ENCODE peak calls at places on chromosomes 1 and 21, in six cellular contexts. X is tibial artery; Z is prostate gland; E is CD8-positive, alpha-beta memory T cell; T is adrenal gland; U is IMR-90. V is an unnamed sample. For H3K36me3 and H3K9me3, the result is how much of the 10 kb centered on the place peaks cover.

GRCh38 chr1:228737613-228738012 is 2.3 kb downstream of the RHOU start:
- DNase-seq in X (no peak), Z (no peak), E (no peak), T (peak), U (no peak), V (peak)

GRCh38 chr1:11759791-11760190 is 2.2 kb upstream of the C1orf167 start:
- DNase-seq in X (no peak), Z (no peak), E (no peak), T (no peak), U (no peak), V (no peak)

GRCh38 chr1:232557661-232558260 is 72.2 kb downstream of the SIPA1L2 start:
- DNase-seq in X (no peak), Z (no peak), E (no peak), T (no peak), U (no peak), V (no peak)

GRCh38 chr1:201774224-201774982 is 54.6 kb upstream of the IPO9 start:
- DNase-seq in X (no peak), Z (no peak), E (no peak), T (no peak), U (peak), V (no peak)

GRCh38 chr1:212853658-212854057 is 4.4 kb upstream of the FLVCR1 start:
- DNase-seq in X (no peak), Z (no peak), E (no peak), T (no peak), U (no peak), V (no peak)

GRCh38 chr1:154609398-154610380 is 1.7 kb upstream of the ADAR start:
- DNase-seq in X (no peak), Z (no peak), E (peak), T (no peak), U (peak), V (peak)

GRCh38 chr1:230476622-230477003 is 50.5 kb upstream of the PGBD5 start:
- DNase-seq in X (no peak), Z (no peak), E (no peak), T (no peak), U (no peak), V (no peak)

GRCh38 chr21:46096596-46096981 is 1.3 kb upstream of the COL6A2 start:
- DNase-seq in X (no peak), Z (no peak), E (no peak), T (no peak), U (no peak), V (no peak)

GRCh38 chr1:53280486-53280885 is 42.2 kb upstream of the MAGOH start:
- DNase-seq in X (no peak), Z (no peak), E (no peak), T (no peak), U (no peak), V (no peak)
- H3K36me3 ChIP-seq in X (under half), Z (under half), E (under half), T (under half), U (under half), V (under half)

DNA sequence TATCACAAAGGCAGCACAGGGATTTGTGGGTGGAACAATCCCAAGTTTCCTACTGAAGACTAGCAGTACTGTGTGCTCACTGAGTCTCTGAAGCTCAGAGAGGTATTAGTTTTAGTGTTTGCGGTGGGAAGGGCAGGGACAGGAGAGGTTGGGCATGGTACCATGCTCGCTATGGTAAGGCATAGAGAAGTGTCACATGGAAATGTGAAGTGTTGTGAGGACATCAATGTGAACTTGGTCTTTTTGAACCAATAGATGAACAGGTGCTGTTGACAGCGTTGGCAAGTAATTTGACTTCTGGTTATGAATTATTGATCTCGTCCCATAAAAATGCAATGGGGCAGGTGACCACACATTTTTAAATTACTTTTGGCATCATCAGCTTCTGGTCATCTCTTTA is 55.8 kb upstream of the ADAMTS1 start:
- DNase-seq in X (no peak), Z (no peak), E (no peak), T (no peak), U (no peak), V (no peak)
- H3K9me3 ChIP-seq in X (under half), Z (under half), E (under half), T (under half), U (under half), V (under half)

GRCh38 chr1:89112871-89113613 is 12.9 kb downstream of the GBP2 start:
- DNase-seq in X (no peak), Z (no peak), E (no peak), T (no peak), U (no peak), V (no peak)

DNA sequence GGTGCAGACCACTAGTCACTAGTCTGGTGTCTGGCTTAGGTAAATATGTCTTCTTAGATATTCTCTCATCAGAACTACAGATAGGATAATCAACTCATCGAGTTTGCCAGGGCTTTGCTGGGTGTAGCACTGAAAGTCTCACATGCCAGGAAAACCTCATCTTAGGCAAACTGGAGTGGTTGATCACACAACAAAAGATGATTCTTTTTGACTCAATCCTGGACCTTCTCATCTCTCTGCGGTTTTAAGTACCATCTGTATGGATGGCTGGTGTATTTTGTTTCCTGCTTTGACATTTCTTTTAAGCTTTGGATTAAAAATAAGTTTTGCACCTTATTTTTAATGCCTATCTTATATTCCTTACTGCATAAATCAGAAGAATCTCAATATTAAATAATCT is 11.3 kb downstream of the GBP2 start:
- DNase-seq in X (no peak), Z (no peak), E (no peak), T (no peak), U (no peak), V (no peak)
- H3K36me3 ChIP-seq in X (half or more), Z (under half), E (half or more), T (half or more), U (under half), V (half or more)

DNA sequence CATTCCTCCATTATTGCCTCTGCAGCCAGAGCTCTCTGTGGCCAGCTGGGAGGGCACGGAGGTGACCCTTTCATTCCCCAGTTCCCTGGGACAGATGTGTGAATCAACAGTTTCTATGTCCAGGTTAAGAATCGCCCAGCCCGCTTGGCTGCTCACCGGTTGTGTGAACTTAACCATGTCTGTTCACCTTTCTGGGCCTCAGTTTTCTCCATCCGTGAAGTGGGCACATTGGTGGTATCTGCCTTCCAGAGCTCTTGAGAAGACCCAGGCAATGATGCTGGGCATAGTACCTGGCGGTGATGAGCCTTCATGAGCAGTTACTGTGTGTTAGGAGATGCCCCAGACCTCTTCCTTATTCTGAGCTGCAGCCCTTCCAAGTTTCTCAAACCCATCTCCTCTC is 238.3 kb downstream of the MATN1 start:
- DNase-seq in X (no peak), Z (no peak), E (no peak), T (no peak), U (no peak), V (peak)
- H3K9me3 ChIP-seq in X (under half), Z (under half), E (under half), T (under half), U (under half), V (under half)

GRCh38 chr1:64685247-64685646 is 59.6 kb upstream of the RAVER2 start:
- DNase-seq in X (no peak), Z (no peak), E (no peak), T (no peak), U (no peak), V (no peak)
- H3K36me3 ChIP-seq in X (under half), Z (under half), E (under half), T (under half), U (under half), V (under half)

GRCh38 chr1:150546294-150546937 is 2.8 kb upstream of the ADAMTSL4 start:
- DNase-seq in X (no peak), Z (no peak), E (no peak), T (no peak), U (no peak), V (no peak)
- H3K9me3 ChIP-seq in X (under half), Z (under half), E (under half), T (under half), U (under half), V (under half)

GRCh38 chr1:6646499-6647148 is 22.0 kb downstream of the THAP3 start:
- DNase-seq in X (no peak), Z (peak), E (peak), T (peak), U (peak), V (no peak)
- H3K36me3 ChIP-seq in X (under half), Z (under half), E (under half), T (under half), U (under half), V (under half)

DNA sequence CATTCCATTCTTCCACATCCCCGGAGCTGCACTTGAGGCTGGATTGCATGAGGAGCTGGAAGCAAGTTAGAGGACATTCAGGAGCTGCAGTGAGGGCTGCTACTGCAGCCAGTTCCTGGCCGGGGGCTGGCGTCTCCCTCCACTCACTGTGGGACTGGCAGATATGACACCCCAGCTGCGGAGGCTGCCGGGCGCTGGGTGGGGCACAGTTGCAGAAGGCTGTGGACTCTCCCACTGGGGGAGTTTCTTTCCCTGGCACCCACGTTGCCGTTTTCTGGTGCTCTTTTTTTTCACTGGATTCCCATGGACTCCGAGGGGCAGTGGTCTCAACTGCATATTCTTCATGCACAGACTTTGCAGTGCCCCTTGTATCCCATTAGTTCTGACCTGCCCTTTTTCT is 351.1 kb upstream of the AJAP1 start:
- DNase-seq in X (no peak), Z (no peak), E (no peak), T (no peak), U (no peak), V (no peak)
- H3K9me3 ChIP-seq in X (under half), Z (under half), E (under half), T (under half), U (half or more), V (under half)

DNA sequence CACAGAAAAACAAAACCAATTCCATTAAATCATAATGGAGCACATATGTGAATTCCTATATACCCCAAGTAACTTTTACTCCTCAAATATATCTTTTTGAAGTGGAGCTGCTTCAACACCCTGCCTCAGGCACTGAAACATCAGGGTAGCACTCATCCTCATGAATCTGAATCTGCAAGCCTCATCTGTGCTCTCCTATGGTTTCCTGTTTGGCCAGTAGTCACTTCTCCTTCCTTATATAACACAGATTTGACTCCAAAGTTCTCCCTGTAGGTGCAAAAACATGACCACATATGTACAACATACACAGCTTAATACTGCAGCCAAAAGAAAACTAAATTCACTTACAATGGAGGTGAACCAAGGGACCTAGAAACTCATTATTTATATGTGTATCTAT is 7.2 kb downstream of the TRIT1 start:
- DNase-seq in X (no peak), Z (no peak), E (no peak), T (no peak), U (no peak), V (no peak)
- H3K36me3 ChIP-seq in X (under half), Z (under half), E (under half), T (under half), U (under half), V (under half)

GRCh38 chr1:113567427-113567826 is 177.1 kb downstream of the MAGI3 start:
- DNase-seq in X (no peak), Z (no peak), E (no peak), T (no peak), U (no peak), V (no peak)
- H3K9me3 ChIP-seq in X (under half), Z (under half), E (under half), T (under half), U (under half), V (under half)

V was measured in Peyer's patch.